ENCODE peak calls at places on chromosomes 12 and 14, in five cellular contexts. N is osteocyte, E is astrocyte of the cerebellum, F is AG10803, B is NB4. Z is an unnamed sample.

GRCh38 chr12:65675141-65675621 is 149.1 kb upstream of the HMGA2 start:
- DNase-seq in N (no peak), E (no peak), F (no peak), B (no peak), Z (no peak)

GRCh38 chr14:24817638-24818053 is 183.7 kb upstream of the GZMB start:
- DNase-seq in N (no peak), E (peak; percentile 53), F (peak; percentile 56), B (no peak), Z (no peak)

GRCh38 chr14:63962896-63963295 is 110.1 kb downstream of the SYNE2 start:
- DNase-seq in N (no peak), E (peak; percentile 20), F (no peak), B (no peak), Z (no peak)

GRCh38 chr14:23076785-23077408 is 18.0 kb downstream of the ACIN1 start:
- DNase-seq in N (no peak), E (no peak), F (no peak), B (peak; percentile 51), Z (no peak)

GRCh38 chr12:57889541-57889989 is 43.0 kb upstream of the CTDSP2 start:
- DNase-seq in N (no peak), E (no peak), F (peak; percentile 97), B (no peak), Z (no peak)

GRCh38 chr12:89179983-89180382 is 172.3 kb downstream of the DUSP6 start:
- DNase-seq in N (no peak), E (peak; percentile 22), F (peak; percentile 95), B (peak; percentile 85), Z (peak; percentile 90)

GRCh38 chr12:111768159-111768895 is 1.6 kb downstream of the ALDH2 start:
- DNase-seq in N (no peak), E (no peak), F (no peak), B (no peak), Z (no peak)

GRCh38 chr12:24487606-24488005 is 461.3 kb downstream of the BCAT1 start:
- DNase-seq in N (no peak), E (no peak), F (no peak), B (no peak), Z (no peak)

GRCh38 chr14:95507701-95508103 is 8.7 kb downstream of the SYNE3 start:
- DNase-seq in N (no peak), E (peak; percentile 75), F (peak; percentile 77), B (peak; percentile 71), Z (peak; percentile 21)

GRCh38 chr12:46891306-46891705 is 65.5 kb upstream of the SLC38A4 start:
- DNase-seq in N (no peak), E (no peak), F (peak; percentile 69), B (no peak), Z (no peak)

GRCh38 chr12:51678086-51678724 is 87.2 kb downstream of the SCN8A start:
- DNase-seq in N (no peak), E (peak; percentile 20), F (peak; percentile 64), B (peak; percentile 66), Z (peak; percentile 65)

GRCh38 chr12:52125499-52125900 is 46.0 kb downstream of the SMIM41 start:
- DNase-seq in N (no peak), E (no peak), F (no peak), B (no peak), Z (no peak)

GRCh38 chr12:92550661-92551060 is 152.1 kb upstream of the PLEKHG7 start:
- DNase-seq in N (no peak), E (no peak), F (no peak), B (no peak), Z (no peak)

GRCh38 chr14:32657081-32657480 is 281.6 kb upstream of the NPAS3 start:
- DNase-seq in N (no peak), E (peak; percentile 33), F (peak; percentile 68), B (peak; percentile 85), Z (peak; percentile 80)

GRCh38 chr12:29796823-29797263 is 13.1 kb upstream of the TMTC1 start:
- DNase-seq in N (no peak), E (peak; percentile 94), F (peak; percentile 65), B (no peak), Z (no peak)

GRCh38 chr14:47675239-47675488 is 241 bp downstream of the MDGA2 start:
- DNase-seq in N (no peak), E (no peak), F (no peak), B (no peak), Z (no peak)